ENCODE peak calls at places on chromosomes 3 and 15, in nine cellular contexts. One of them, this sample, is unnamed. For H3K4me1, the result is how much of the 10 kb centered on the place peaks cover.

GRCh38 chr3:13892304-13892703 is 12.4 kb upstream of the WNT7A start:
- DNase-seq in lung: no peak
- DNase-seq in H9: no peak
- DNase-seq in left ventricle myocardium inferior: no peak
- DNase-seq in mucosa of descending colon: no peak
- DNase-seq in tibial artery: no peak
- DNase-seq in CD8-positive, alpha-beta memory T cell: no peak
- DNase-seq in breast epithelium: no peak
- DNase-seq in hepatocyte: no peak
- DNase-seq in this sample: no peak

GRCh38 chr3:120438971-120439370 is 11.8 kb downstream of the FSTL1 start:
- DNase-seq in mucosa of descending colon: peak
- DNase-seq in CD8-positive, alpha-beta memory T cell: no peak
- DNase-seq in tibial artery: peak
- DNase-seq in hepatocyte: peak
- DNase-seq in H9: no peak
- DNase-seq in breast epithelium: peak
- DNase-seq in lung: no peak
- DNase-seq in left ventricle myocardium inferior: peak
- DNase-seq in this sample: no peak

GRCh38 chr3:47002490-47003410 is 23.3 kb downstream of the NBEAL2 start:
- DNase-seq in CD8-positive, alpha-beta memory T cell: no peak
- DNase-seq in mucosa of descending colon: no peak
- DNase-seq in lung: no peak
- DNase-seq in hepatocyte: no peak
- DNase-seq in left ventricle myocardium inferior: no peak
- DNase-seq in H9: peak
- DNase-seq in breast epithelium: peak
- DNase-seq in tibial artery: peak
- DNase-seq in this sample: no peak

GRCh38 chr3:157356541-157356940 is 80.1 kb upstream of the PTX3 start:
- DNase-seq in mucosa of descending colon: no peak
- DNase-seq in tibial artery: no peak
- DNase-seq in left ventricle myocardium inferior: no peak
- DNase-seq in H9: no peak
- DNase-seq in hepatocyte: no peak
- DNase-seq in CD8-positive, alpha-beta memory T cell: no peak
- DNase-seq in lung: no peak
- DNase-seq in breast epithelium: no peak
- DNase-seq in this sample: no peak

GRCh38 chr3:53258600-53259426 is 3.0 kb upstream of the TKT start:
- DNase-seq in left ventricle myocardium inferior: no peak
- DNase-seq in lung: no peak
- DNase-seq in hepatocyte: no peak
- DNase-seq in mucosa of descending colon: no peak
- DNase-seq in CD8-positive, alpha-beta memory T cell: no peak
- DNase-seq in H9: peak
- DNase-seq in breast epithelium: no peak
- DNase-seq in tibial artery: no peak
- DNase-seq in this sample: no peak

GRCh38 chr15:40238927-40239591 is at the start of gene PAK6:
- DNase-seq in lung: peak
- DNase-seq in CD8-positive, alpha-beta memory T cell: no peak
- DNase-seq in breast epithelium: peak
- DNase-seq in H9: peak
- DNase-seq in hepatocyte: peak
- DNase-seq in left ventricle myocardium inferior: no peak
- DNase-seq in tibial artery: no peak
- DNase-seq in mucosa of descending colon: peak
- DNase-seq in this sample: peak

GRCh38 chr3:39919281-39919680 is 109.9 kb downstream of the MYRIP start:
- DNase-seq in mucosa of descending colon: no peak
- DNase-seq in CD8-positive, alpha-beta memory T cell: no peak
- DNase-seq in tibial artery: no peak
- DNase-seq in H9: no peak
- DNase-seq in breast epithelium: no peak
- DNase-seq in lung: no peak
- DNase-seq in left ventricle myocardium inferior: no peak
- DNase-seq in hepatocyte: no peak
- DNase-seq in this sample: no peak

GRCh38 chr3:157443873-157444770 is 7.5 kb downstream of the PTX3 start:
- DNase-seq in mucosa of descending colon: no peak
- DNase-seq in tibial artery: no peak
- DNase-seq in left ventricle myocardium inferior: no peak
- DNase-seq in H9: no peak
- DNase-seq in breast epithelium: no peak
- DNase-seq in lung: no peak
- DNase-seq in hepatocyte: no peak
- DNase-seq in CD8-positive, alpha-beta memory T cell: no peak
- DNase-seq in this sample: no peak

GRCh38 chr3:124410471-124410870 is 319.8 kb upstream of the UMPS start:
- DNase-seq in H9: no peak
- DNase-seq in left ventricle myocardium inferior: no peak
- DNase-seq in tibial artery: no peak
- DNase-seq in hepatocyte: no peak
- DNase-seq in CD8-positive, alpha-beta memory T cell: no peak
- DNase-seq in lung: no peak
- DNase-seq in mucosa of descending colon: no peak
- DNase-seq in breast epithelium: no peak
- DNase-seq in this sample: no peak

GRCh38 chr15:75981149-75981815 is 30.9 kb downstream of the NRG4 start:
- DNase-seq in hepatocyte: no peak
- DNase-seq in CD8-positive, alpha-beta memory T cell: no peak
- DNase-seq in lung: no peak
- DNase-seq in breast epithelium: no peak
- DNase-seq in mucosa of descending colon: no peak
- DNase-seq in left ventricle myocardium inferior: no peak
- DNase-seq in tibial artery: no peak
- DNase-seq in H9: no peak
- DNase-seq in this sample: no peak

GRCh38 chr3:32457971-32458471 is 44.6 kb downstream of the CMTM6 start:
- DNase-seq in H9: no peak
- DNase-seq in CD8-positive, alpha-beta memory T cell: peak
- DNase-seq in mucosa of descending colon: no peak
- DNase-seq in hepatocyte: no peak
- DNase-seq in left ventricle myocardium inferior: no peak
- DNase-seq in breast epithelium: no peak
- DNase-seq in tibial artery: no peak
- DNase-seq in lung: no peak
- DNase-seq in this sample: peak

GRCh38 chr3:32306072-32306471 is 67.6 kb downstream of the CMTM8 start:
- DNase-seq in left ventricle myocardium inferior: no peak
- DNase-seq in breast epithelium: no peak
- DNase-seq in mucosa of descending colon: no peak
- DNase-seq in hepatocyte: no peak
- DNase-seq in H9: no peak
- DNase-seq in tibial artery: no peak
- DNase-seq in lung: no peak
- DNase-seq in CD8-positive, alpha-beta memory T cell: no peak
- DNase-seq in this sample: no peak

GRCh38 chr3:173993299-173993698 is 595.8 kb downstream of the NLGN1 start:
- DNase-seq in H9: no peak
- DNase-seq in mucosa of descending colon: no peak
- DNase-seq in lung: no peak
- DNase-seq in breast epithelium: no peak
- DNase-seq in tibial artery: no peak
- DNase-seq in CD8-positive, alpha-beta memory T cell: no peak
- DNase-seq in left ventricle myocardium inferior: no peak
- DNase-seq in hepatocyte: peak
- DNase-seq in this sample: no peak

GRCh38 chr3:110731148-110731547 is 340.5 kb upstream of the NECTIN3 start:
- DNase-seq in hepatocyte: no peak
- DNase-seq in left ventricle myocardium inferior: no peak
- DNase-seq in mucosa of descending colon: no peak
- DNase-seq in tibial artery: no peak
- DNase-seq in lung: no peak
- DNase-seq in CD8-positive, alpha-beta memory T cell: no peak
- DNase-seq in H9: no peak
- DNase-seq in breast epithelium: no peak
- DNase-seq in this sample: no peak

GRCh38 chr15:40911139-40911538 is 16.9 kb downstream of the VPS18 start:
- DNase-seq in tibial artery: no peak
- DNase-seq in mucosa of descending colon: no peak
- DNase-seq in lung: no peak
- DNase-seq in H9: peak
- DNase-seq in CD8-positive, alpha-beta memory T cell: no peak
- DNase-seq in left ventricle myocardium inferior: no peak
- DNase-seq in hepatocyte: peak
- DNase-seq in breast epithelium: no peak
- DNase-seq in this sample: no peak

GRCh38 chr3:170494766-170495165 is 76.1 kb downstream of the CLDN11 start:
- DNase-seq in tibial artery: no peak
- DNase-seq in lung: no peak
- DNase-seq in hepatocyte: no peak
- DNase-seq in mucosa of descending colon: no peak
- DNase-seq in breast epithelium: no peak
- DNase-seq in H9: no peak
- DNase-seq in left ventricle myocardium inferior: no peak
- DNase-seq in CD8-positive, alpha-beta memory T cell: no peak
- DNase-seq in this sample: no peak

GRCh38 chr3:186099178-186099577 is 9.7 kb downstream of the ETV5 start:
- DNase-seq in mucosa of descending colon: peak
- DNase-seq in left ventricle myocardium inferior: peak
- DNase-seq in breast epithelium: no peak
- DNase-seq in tibial artery: no peak
- DNase-seq in H9: no peak
- DNase-seq in hepatocyte: peak
- DNase-seq in lung: peak
- DNase-seq in CD8-positive, alpha-beta memory T cell: no peak
- DNase-seq in this sample: no peak
- H3K4me1 ChIP-seq in mucosa of descending colon: under half
- H3K4me1 ChIP-seq in left ventricle myocardium inferior: under half
- H3K4me1 ChIP-seq in breast epithelium: under half
- H3K4me1 ChIP-seq in tibial artery: under half
- H3K4me1 ChIP-seq in H9: under half
- H3K4me1 ChIP-seq in hepatocyte: under half
- H3K4me1 ChIP-seq in lung: under half
- H3K4me1 ChIP-seq in CD8-positive, alpha-beta memory T cell: under half
- H3K4me1 ChIP-seq in this sample: under half

DNA sequence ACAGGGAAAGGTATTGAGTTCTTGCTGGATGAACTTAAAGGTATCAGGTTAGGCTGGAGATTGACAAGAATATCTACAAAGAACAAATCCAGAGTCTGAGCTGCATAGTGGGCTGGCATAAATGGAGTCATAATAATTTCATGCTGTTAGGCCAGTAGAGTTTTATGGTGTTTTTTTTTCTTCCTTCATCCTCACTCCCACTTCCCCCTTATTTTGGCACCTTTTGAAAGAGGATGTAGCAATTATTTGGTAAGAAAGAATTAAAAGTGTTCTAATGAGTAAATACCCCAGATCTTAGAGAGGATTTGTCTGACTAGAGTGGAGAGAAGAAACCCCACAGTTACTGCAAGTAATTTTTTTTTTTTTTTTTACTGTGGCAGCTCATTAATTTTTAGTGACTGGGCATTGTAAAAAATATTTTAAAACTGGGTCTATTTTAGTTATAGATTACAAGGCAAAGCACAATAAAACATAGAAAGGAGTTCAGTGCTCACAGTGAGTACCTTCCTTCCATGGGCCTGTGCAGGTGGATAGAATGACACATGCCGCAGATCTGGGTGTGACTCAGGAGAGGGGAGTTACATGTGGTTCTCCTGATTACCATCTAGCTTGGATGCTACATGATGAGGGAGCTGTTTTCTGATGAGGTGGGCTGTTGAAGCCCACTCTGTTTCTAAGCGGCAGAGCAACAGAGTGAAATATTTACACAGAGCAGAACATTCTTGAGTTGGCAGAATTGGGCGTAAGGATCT is 5.2 kb downstream of the EDEM1 start:
- DNase-seq in H9: no peak
- DNase-seq in mucosa of descending colon: no peak
- DNase-seq in lung: no peak
- DNase-seq in breast epithelium: no peak
- DNase-seq in CD8-positive, alpha-beta memory T cell: no peak
- DNase-seq in left ventricle myocardium inferior: no peak
- DNase-seq in hepatocyte: no peak
- DNase-seq in tibial artery: no peak
- DNase-seq in this sample: no peak
- H3K4me1 ChIP-seq in H9: under half
- H3K4me1 ChIP-seq in mucosa of descending colon: under half
- H3K4me1 ChIP-seq in lung: under half
- H3K4me1 ChIP-seq in breast epithelium: under half
- H3K4me1 ChIP-seq in CD8-positive, alpha-beta memory T cell: half or more
- H3K4me1 ChIP-seq in left ventricle myocardium inferior: half or more
- H3K4me1 ChIP-seq in hepatocyte: under half
- H3K4me1 ChIP-seq in tibial artery: under half
- H3K4me1 ChIP-seq in this sample: half or more

GRCh38 chr15:90035835-90036220 is 34.7 kb downstream of the ZNF710 start:
- DNase-seq in CD8-positive, alpha-beta memory T cell: no peak
- DNase-seq in tibial artery: peak
- DNase-seq in hepatocyte: no peak
- DNase-seq in breast epithelium: no peak
- DNase-seq in lung: peak
- DNase-seq in mucosa of descending colon: no peak
- DNase-seq in left ventricle myocardium inferior: no peak
- DNase-seq in H9: no peak
- DNase-seq in this sample: no peak
- H3K4me1 ChIP-seq in CD8-positive, alpha-beta memory T cell: under half
- H3K4me1 ChIP-seq in tibial artery: under half
- H3K4me1 ChIP-seq in hepatocyte: half or more
- H3K4me1 ChIP-seq in breast epithelium: under half
- H3K4me1 ChIP-seq in lung: under half
- H3K4me1 ChIP-seq in mucosa of descending colon: under half
- H3K4me1 ChIP-seq in left ventricle myocardium inferior: half or more
- H3K4me1 ChIP-seq in H9: under half
- H3K4me1 ChIP-seq in this sample: under half

GRCh38 chr15:101539492-101539891 is 50.0 kb upstream of the PCSK6 start:
- DNase-seq in H9: peak
- DNase-seq in CD8-positive, alpha-beta memory T cell: no peak
- DNase-seq in breast epithelium: no peak
- DNase-seq in tibial artery: no peak
- DNase-seq in hepatocyte: no peak
- DNase-seq in lung: no peak
- DNase-seq in left ventricle myocardium inferior: no peak
- DNase-seq in mucosa of descending colon: no peak
- DNase-seq in this sample: no peak

GRCh38 chr15:101536875-101537405 is 47.4 kb upstream of the PCSK6 start:
- DNase-seq in lung: no peak
- DNase-seq in hepatocyte: no peak
- DNase-seq in CD8-positive, alpha-beta memory T cell: no peak
- DNase-seq in tibial artery: no peak
- DNase-seq in left ventricle myocardium inferior: no peak
- DNase-seq in breast epithelium: no peak
- DNase-seq in H9: peak
- DNase-seq in mucosa of descending colon: peak
- DNase-seq in this sample: no peak

GRCh38 chr15:101538996-101539395 is 49.5 kb upstream of the PCSK6 start:
- DNase-seq in hepatocyte: no peak
- DNase-seq in left ventricle myocardium inferior: no peak
- DNase-seq in breast epithelium: no peak
- DNase-seq in lung: no peak
- DNase-seq in CD8-positive, alpha-beta memory T cell: no peak
- DNase-seq in H9: peak
- DNase-seq in tibial artery: no peak
- DNase-seq in mucosa of descending colon: no peak
- DNase-seq in this sample: no peak

GRCh38 chr15:101537681-101538080 is 48.2 kb upstream of the PCSK6 start:
- DNase-seq in tibial artery: no peak
- DNase-seq in left ventricle myocardium inferior: no peak
- DNase-seq in lung: no peak
- DNase-seq in hepatocyte: no peak
- DNase-seq in breast epithelium: no peak
- DNase-seq in CD8-positive, alpha-beta memory T cell: no peak
- DNase-seq in mucosa of descending colon: no peak
- DNase-seq in H9: no peak
- DNase-seq in this sample: no peak

GRCh38 chr15:101538177-101538576 is 48.7 kb upstream of the PCSK6 start:
- DNase-seq in hepatocyte: no peak
- DNase-seq in breast epithelium: no peak
- DNase-seq in lung: no peak
- DNase-seq in tibial artery: no peak
- DNase-seq in left ventricle myocardium inferior: no peak
- DNase-seq in mucosa of descending colon: no peak
- DNase-seq in CD8-positive, alpha-beta memory T cell: no peak
- DNase-seq in H9: no peak
- DNase-seq in this sample: no peak
- H3K4me1 ChIP-seq in hepatocyte: under half
- H3K4me1 ChIP-seq in breast epithelium: under half
- H3K4me1 ChIP-seq in lung: under half
- H3K4me1 ChIP-seq in tibial artery: under half
- H3K4me1 ChIP-seq in left ventricle myocardium inferior: under half
- H3K4me1 ChIP-seq in mucosa of descending colon: under half
- H3K4me1 ChIP-seq in CD8-positive, alpha-beta memory T cell: under half
- H3K4me1 ChIP-seq in H9: under half
- H3K4me1 ChIP-seq in this sample: under half

This sample was measured in naive thymus-derived CD4-positive, alpha-beta T cell.